ENCODE peak calls at places on chromosomes 6 and 20, in six cellular contexts. N, V, A, F, E and L are unnamed samples.

GRCh38 chr20:12345978-12346377 is 428.3 kb downstream of the BTBD3 start:
- DNase-seq in V (no peak), N (no peak), F (no peak), A (no peak), E (no peak), L (no peak)

GRCh38 chr6:44029489-44030185 is 97.6 kb downstream of the MRPL14 start:
- DNase-seq in E (no peak), A (no peak), N (no peak), F (peak), V (no peak), L (no peak)

GRCh38 chr6:33080127-33081089 is 4.6 kb downstream of the HLA-DPB1 start:
- DNase-seq in V (no peak), A (peak), F (peak), N (peak), E (no peak), L (no peak)

GRCh38 chr6:93562566-93562965 is 143.2 kb upstream of the EPHA7 start:
- DNase-seq in F (no peak), A (no peak), N (no peak), E (no peak), V (no peak), L (no peak)

GRCh38 chr20:1876975-1877603 is 18.1 kb upstream of the SIRPA start:
- DNase-seq in F (no peak), A (no peak), E (no peak), N (no peak), V (peak), L (peak)

GRCh38 chr6:169854083-169854725 is 102.8 kb downstream of the ERMARD start:
- DNase-seq in N (no peak), A (no peak), V (no peak), E (no peak), F (no peak), L (no peak)

GRCh38 chr6:35152067-35152707 is 11.0 kb upstream of the TCP11 start:
- DNase-seq in A (no peak), V (no peak), F (no peak), E (no peak), N (no peak), L (no peak)

GRCh38 chr6:108175592-108176279 is 9.9 kb downstream of the NR2E1 start:
- DNase-seq in V (no peak), E (no peak), A (no peak), N (no peak), F (no peak), L (peak)

GRCh38 chr20:32528905-32529670 is 56.0 kb downstream of the NOL4L start:
- DNase-seq in V (no peak), N (no peak), A (peak), E (no peak), F (no peak), L (no peak)

GRCh38 chr6:148791372-148791771 is 44.5 kb downstream of the UST start:
- DNase-seq in F (no peak), A (no peak), E (no peak), N (no peak), V (no peak), L (no peak)

GRCh38 chr6:108654465-108655106 is 93.9 kb downstream of the FOXO3 start:
- DNase-seq in A (no peak), E (no peak), N (no peak), V (no peak), F (no peak), L (no peak)

GRCh38 chr6:53483423-53484353 is 61.2 kb downstream of the GCLC start:
- DNase-seq in A (no peak), N (no peak), F (no peak), V (peak), E (no peak), L (no peak)

GRCh38 chr20:7950387-7950786 is 10.1 kb upstream of the HAO1 start:
- DNase-seq in N (no peak), E (no peak), V (no peak), A (no peak), F (peak), L (no peak)

GRCh38 chr20:37392441-37393195 is 46.7 kb downstream of the SRC start:
- DNase-seq in A (no peak), E (no peak), N (no peak), F (no peak), V (no peak), L (peak)

GRCh38 chr20:23305098-23305497 is 45.5 kb upstream of the NXT1 start:
- DNase-seq in N (no peak), F (peak), V (no peak), E (no peak), A (no peak), L (no peak)

GRCh38 chr20:49724637-49725606 is 11.2 kb upstream of the B4GALT5 start:
- DNase-seq in A (no peak), V (peak), F (peak), N (no peak), E (no peak), L (no peak)

GRCh38 chr6:122184260-122184934 is 215.1 kb upstream of the HSF2 start:
- DNase-seq in N (no peak), V (no peak), F (peak), E (no peak), A (no peak), L (peak)

GRCh38 chr6:37481793-37482192 is 17.9 kb downstream of the CCDC167 start:
- DNase-seq in V (no peak), F (no peak), A (no peak), E (no peak), N (no peak), L (no peak)

GRCh38 chr6:42629845-42630244 is 66.0 kb downstream of the UBR2 start:
- DNase-seq in A (no peak), F (no peak), E (no peak), V (peak), N (no peak), L (no peak)

GRCh38 chr6:130760006-130760405 is 67.2 kb upstream of the SMLR1 start:
- DNase-seq in F (peak), V (no peak), E (no peak), A (peak), N (peak), L (peak)

GRCh38 chr6:99446076-99446475 is 21.0 kb upstream of the PNISR start:
- DNase-seq in N (no peak), A (no peak), F (no peak), V (no peak), E (no peak), L (no peak)

GRCh38 chr20:24765316-24766142 is 183.5 kb upstream of the CST7 start:
- DNase-seq in E (no peak), V (no peak), F (no peak), A (no peak), N (no peak), L (no peak)

GRCh38 chr20:54624701-54625472 is 149.5 kb downstream of the DOK5 start:
- DNase-seq in E (no peak), A (peak), N (no peak), F (no peak), V (no peak), L (no peak)

GRCh38 chr6:31870385-31870921 is 7.8 kb upstream of the NEU1 start:
- DNase-seq in N (no peak), A (no peak), F (no peak), E (no peak), V (no peak), L (no peak)
- TF ChIP-seq CTCF in N (no peak), A (no peak), F (no peak), E (no peak), V (no peak), L (no peak)

DNA sequence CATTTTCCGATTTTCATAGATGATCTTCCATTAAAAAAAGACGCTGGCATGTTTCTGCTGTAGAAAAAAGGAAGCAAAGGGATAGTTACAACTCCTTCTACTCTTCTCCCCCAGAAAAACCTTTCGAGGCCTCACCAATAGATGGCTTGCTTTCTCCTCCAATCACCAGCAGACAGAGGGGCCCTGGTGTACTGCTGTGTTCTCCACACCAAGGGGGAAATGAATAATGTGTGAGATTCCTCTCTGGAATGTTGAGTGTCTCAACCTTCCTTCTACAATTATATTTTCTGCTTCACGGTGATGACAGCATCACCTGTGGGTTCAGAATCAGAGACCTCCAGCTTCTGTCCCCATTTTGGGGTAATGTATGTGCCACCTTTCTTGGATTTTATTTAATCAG is 185.7 kb upstream of the FLRT3 start:
- DNase-seq in N (no peak), A (no peak), F (no peak), E (no peak), V (no peak), L (peak)
- TF ChIP-seq CTCF in N (no peak), A (no peak), F (no peak), E (no peak), V (no peak), L (no peak)

GRCh38 chr20:51378171-51378928 is 164.2 kb downstream of the NFATC2 start:
- DNase-seq in V (no peak), F (no peak), A (no peak), E (no peak), N (no peak), L (no peak)
- TF ChIP-seq CTCF in V (no peak), F (peak), A (no peak), E (no peak), N (peak), L (no peak)

DNA sequence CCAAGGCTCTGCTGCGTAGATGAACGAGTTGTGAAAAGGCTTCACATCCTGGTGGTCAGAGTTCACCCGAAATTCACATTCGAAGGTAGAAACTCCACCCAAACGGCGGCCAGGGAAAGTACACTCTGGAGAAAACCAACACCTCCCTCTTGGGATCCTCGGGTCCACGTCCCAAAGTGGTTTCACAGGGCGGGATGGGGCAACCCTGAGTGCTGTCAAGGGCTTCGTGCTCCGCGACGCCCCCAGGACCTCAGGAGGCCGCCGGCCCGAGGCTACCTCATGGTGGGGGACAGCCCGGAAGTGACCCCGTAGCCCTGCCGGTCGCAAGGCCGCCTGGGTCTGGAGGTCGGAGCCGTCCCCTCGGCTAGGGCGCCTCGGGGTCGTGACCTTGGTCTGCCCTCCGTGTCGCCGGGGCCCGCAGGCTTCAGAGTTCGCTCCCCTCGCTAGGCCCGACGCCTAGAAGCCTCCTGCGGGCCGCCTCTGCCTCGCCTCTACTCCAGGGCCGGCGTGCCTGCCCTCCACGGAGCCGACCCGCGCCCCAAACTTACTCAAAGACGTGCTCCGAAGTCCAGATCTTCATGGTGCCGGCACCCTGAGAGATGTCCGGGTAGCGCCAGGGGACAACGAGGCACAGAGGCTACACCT is at the start of gene PRELID3B:
- DNase-seq in V (no peak), A (no peak), N (no peak), E (peak), F (peak), L (peak)
- TF ChIP-seq CTCF in V (no peak), A (no peak), N (no peak), E (no peak), F (no peak), L (peak)

GRCh38 chr6:106089981-106090380 is 3.8 kb downstream of the PRDM1 start:
- DNase-seq in F (peak), V (no peak), A (no peak), E (no peak), N (no peak), L (no peak)
- TF ChIP-seq CTCF in F (peak), V (no peak), A (no peak), E (no peak), N (no peak), L (no peak)

DNA sequence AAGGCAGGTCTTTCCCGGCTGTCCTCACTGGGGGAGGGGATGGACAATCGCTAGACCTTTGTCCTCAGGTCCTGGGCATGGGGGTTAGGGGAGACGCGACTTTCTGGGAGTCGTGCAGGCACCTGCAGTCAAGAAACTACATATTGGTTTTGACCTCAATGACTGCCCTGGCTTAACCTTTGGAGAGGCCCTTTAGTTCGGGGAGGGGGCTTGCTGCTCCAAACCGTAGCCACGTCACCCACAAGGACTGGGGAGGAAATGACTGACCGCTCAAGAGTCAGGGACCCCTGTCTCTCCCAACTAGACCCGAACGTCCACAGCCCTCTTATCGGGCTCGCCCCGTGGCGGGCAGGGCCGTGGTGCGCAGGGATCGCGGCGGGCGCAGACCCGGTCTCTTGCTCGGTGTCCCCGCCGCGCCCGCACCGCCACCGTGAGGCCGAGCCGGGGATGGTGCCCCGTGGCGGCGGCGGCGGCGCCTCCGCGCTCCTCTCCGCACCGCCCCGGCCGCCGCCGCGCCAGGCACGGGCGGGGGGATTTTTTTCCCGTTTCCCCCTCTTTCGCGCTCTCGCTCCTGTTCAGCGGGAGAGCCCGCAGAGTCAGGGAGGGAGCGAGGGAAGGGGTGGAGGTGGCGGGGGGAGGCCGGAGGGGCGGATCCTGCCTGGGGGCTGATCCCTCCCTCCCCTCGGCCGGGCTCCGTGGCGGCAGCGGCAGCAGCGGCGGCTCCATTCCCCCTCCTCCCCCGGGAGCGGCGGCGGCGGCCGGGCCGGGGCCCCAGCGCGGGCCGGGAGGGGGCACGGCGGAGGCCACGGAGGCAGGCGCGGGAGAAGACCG is at the start of gene BRPF3:
- DNase-seq in V (peak), A (peak), F (peak), N (peak), E (peak), L (peak)
- TF ChIP-seq CTCF in V (peak), A (peak), F (no peak), N (peak), E (peak), L (peak)